ENCODE peak calls at places on chromosomes 3 and 15, in five cellular contexts. R is breast epithelium, W is sigmoid colon, Y is ovary, M is GM23338. L is an unnamed sample. For H3K4me1, the result is how much of the 10 kb centered on the place peaks cover.

GRCh38 chr3:12227833-12228232 is 61.0 kb upstream of the PPARG start:
- DNase-seq in W (no peak), M (no peak), Y (no peak), R (no peak), L (no peak)

GRCh38 chr15:76060098-76060989 is 559 bp downstream of the TMEM266 start:
- DNase-seq in R (no peak), Y (no peak), W (no peak), M (no peak), L (no peak)

GRCh38 chr15:87123676-87124382 is 1044.2 kb downstream of the AGBL1 start:
- DNase-seq in R (no peak), W (no peak), M (no peak), Y (no peak), L (no peak)

GRCh38 chr3:126134219-126134975 is 46.0 kb downstream of the ALDH1L1 start:
- DNase-seq in R (peak), W (peak), M (peak), Y (peak), L (peak)

GRCh38 chr3:145197051-145197562 is 963.9 kb downstream of the PLOD2 start:
- DNase-seq in R (no peak), W (no peak), Y (no peak), M (no peak), L (no peak)

GRCh38 chr3:120753831-120754230 is 11.3 kb downstream of the GTF2E1 start:
- DNase-seq in M (no peak), R (no peak), W (no peak), Y (no peak), L (no peak)

GRCh38 chr15:66004618-66005262 is 135.4 kb downstream of the RAB11A start:
- DNase-seq in W (no peak), Y (peak), M (peak), R (no peak), L (no peak)

GRCh38 chr3:140440446-140440845 is 237.4 kb upstream of the TRIM42 start:
- DNase-seq in M (no peak), R (no peak), Y (no peak), W (no peak), L (no peak)

GRCh38 chr3:11835028-11835639 is 11.6 kb downstream of the TAMM41 start:
- DNase-seq in W (no peak), R (no peak), M (peak), Y (no peak), L (no peak)

GRCh38 chr3:105957722-105958121 is 88.9 kb upstream of the CBLB start:
- DNase-seq in Y (no peak), R (no peak), W (no peak), M (no peak), L (no peak)

GRCh38 chr3:15654096-15654495 is 52.6 kb downstream of the BTD start:
- DNase-seq in M (no peak), R (no peak), Y (no peak), W (no peak), L (no peak)

DNA sequence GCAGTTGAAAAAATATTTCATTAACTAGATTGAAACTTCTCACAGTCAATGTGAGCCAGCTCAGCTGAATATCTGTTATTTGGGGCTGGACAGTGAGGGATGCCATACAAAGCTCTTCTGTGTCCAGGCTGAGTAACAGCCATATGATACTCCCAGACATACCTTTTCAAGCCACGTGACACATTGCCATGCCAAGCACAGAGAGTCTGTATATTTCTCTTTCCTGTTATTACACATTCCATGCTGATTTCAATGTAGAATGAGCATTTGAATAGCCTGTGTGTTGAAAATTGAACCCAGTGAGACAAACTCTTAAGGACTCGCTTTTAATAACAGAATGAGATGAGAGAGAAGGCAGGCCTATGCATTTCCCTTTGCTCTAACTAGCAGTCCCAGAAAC is 334.7 kb upstream of the RASGRP1 start:
- DNase-seq in M (no peak), W (no peak), Y (no peak), R (no peak), L (no peak)
- TF ChIP-seq CTCF in M (no peak), W (no peak), Y (no peak), R (no peak), L (no peak)

GRCh38 chr15:64112077-64112772 is 16.4 kb downstream of the SNX1 start:
- DNase-seq in M (no peak), Y (no peak), R (no peak), W (no peak), L (no peak)
- H3K27ac ChIP-seq in M (no peak), Y (no peak), R (peak), W (no peak), L (no peak)

DNA sequence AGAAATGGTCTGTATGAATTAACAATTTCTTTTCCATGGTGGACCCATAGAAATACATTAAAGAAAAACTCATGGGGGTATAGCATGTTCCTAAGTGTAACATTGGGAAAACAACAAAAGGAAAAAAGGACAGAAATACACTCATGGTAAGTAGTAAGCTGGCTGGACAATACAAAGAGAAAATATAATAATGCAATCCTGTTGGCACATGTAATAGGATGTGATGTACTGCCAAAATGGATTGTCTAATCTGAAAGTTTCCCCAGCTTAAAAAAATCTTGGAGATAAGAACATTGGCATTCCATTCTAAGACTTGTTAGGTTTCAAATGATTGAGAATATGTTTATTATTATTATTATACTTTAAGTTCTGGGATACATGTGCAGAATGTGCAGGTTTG is 128.1 kb downstream of the MBNL1 start:
- DNase-seq in Y (no peak), R (no peak), W (no peak), M (no peak), L (no peak)
- H3K4me1 ChIP-seq in Y (under half), R (under half), W (half or more), M (under half), L (half or more)

DNA sequence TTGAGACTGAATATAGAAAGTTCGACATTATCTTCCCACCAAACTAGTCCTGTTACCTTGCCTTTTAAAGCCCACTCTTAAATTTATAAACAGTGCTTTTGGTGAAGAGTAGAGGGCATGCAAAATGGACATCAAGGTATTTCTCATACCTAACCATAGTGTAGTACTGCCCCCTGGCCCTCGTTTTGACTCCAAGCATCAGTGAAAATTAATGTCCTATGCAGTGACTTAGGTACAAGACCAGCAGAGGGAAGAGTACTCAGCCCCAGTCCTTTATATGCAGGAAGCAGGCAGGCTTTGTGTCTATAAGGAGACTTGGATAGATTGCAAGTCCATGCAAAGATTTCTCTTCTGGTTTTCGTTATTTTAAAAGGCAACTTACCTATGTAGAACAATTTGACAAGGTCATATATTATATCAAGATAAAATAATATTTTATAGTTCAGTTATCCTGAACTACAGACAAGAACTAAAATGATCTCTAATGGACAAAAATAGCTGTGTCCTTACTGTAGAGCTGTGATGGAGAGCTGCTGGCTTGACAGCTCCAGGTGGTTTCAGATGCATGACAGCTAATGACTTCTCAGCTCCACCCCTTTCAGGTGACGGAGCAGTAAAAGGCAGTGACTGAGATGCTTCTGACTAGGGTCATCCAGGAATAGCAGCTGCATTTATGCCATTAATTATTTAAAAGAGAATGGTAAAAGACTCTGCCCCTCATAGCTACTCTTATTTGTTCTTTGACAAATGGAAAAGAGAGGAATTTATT is 646.1 kb downstream of the SQOR start:
- DNase-seq in M (peak), Y (no peak), W (no peak), R (no peak), L (no peak)
- TF ChIP-seq CTCF in M (peak), Y (no peak), W (no peak), R (peak), L (no peak)

GRCh38 chr15:74046275-74046674 is 36.1 kb downstream of the GOLGA6A start:
- DNase-seq in Y (no peak), R (no peak), W (no peak), M (no peak), L (no peak)

GRCh38 chr15:74053497-74053896 is 28.9 kb downstream of the GOLGA6A start:
- DNase-seq in Y (no peak), M (no peak), W (no peak), R (no peak), L (no peak)

GRCh38 chr15:74053941-74054529 is 28.3 kb downstream of the GOLGA6A start:
- DNase-seq in M (peak), W (peak), R (peak), Y (peak), L (peak)

GRCh38 chr15:74050127-74050526 is 32.2 kb downstream of the GOLGA6A start:
- DNase-seq in M (no peak), W (no peak), R (no peak), Y (no peak), L (no peak)

GRCh38 chr15:74050835-74051234 is 31.5 kb downstream of the GOLGA6A start:
- DNase-seq in R (no peak), W (no peak), M (no peak), Y (no peak), L (no peak)
- H3K27ac ChIP-seq in R (peak), W (peak), M (no peak), Y (no peak), L (peak)